ENCODE peak calls at places on chromosome 7, in seven cellular contexts. R is fibroblast of pulmonary artery; W is CD8-positive, alpha-beta T cell; Y is epithelial cell of esophagus; J is left ventricle myocardium inferior; B is astrocyte of the spinal cord; F is fibroblast of lung. X is an unnamed sample.

GRCh38 chr7:70271617-70272081 is 673.4 kb downstream of the AUTS2 start:
- DNase-seq in R (no peak), W (no peak), Y (no peak), J (no peak), B (no peak), F (peak; percentile 57), X (no peak)

GRCh38 chr7:44980393-44981034 is 1.7 kb upstream of the MYO1G start:
- DNase-seq in R (peak; percentile 50), W (no peak), Y (peak; percentile 60), J (no peak), B (peak; percentile 18), F (peak; percentile 81), X (peak; percentile 56)

GRCh38 chr7:63925626-63926460 is 72.8 kb upstream of the ZNF722 start:
- DNase-seq in R (peak; percentile 16), W (peak; percentile 88), Y (peak; percentile 79), J (peak; percentile 93), B (no peak), F (peak; percentile 2), X (peak; percentile 63)

GRCh38 chr7:101900103-101900502 is 82.7 kb downstream of the CUX1 start:
- DNase-seq in R (no peak), W (no peak), Y (peak; percentile 26), J (peak; percentile 72), B (no peak), F (no peak), X (no peak)

GRCh38 chr7:45021604-45022296 is 21.7 kb downstream of the CCM2 start:
- DNase-seq in R (peak; percentile 55), W (no peak), Y (peak; percentile 58), J (no peak), B (peak; percentile 14), F (peak; percentile 65), X (no peak)

GRCh38 chr7:46006723-46007122 is 85.7 kb upstream of the IGFBP3 start:
- DNase-seq in R (peak; percentile 11), W (no peak), Y (no peak), J (no peak), B (no peak), F (peak; percentile 11), X (no peak)

GRCh38 chr7:74453321-74454011 is at the start of gene GTF2IRD1:
- DNase-seq in R (peak; percentile 74), W (peak; percentile 19), Y (peak; percentile 77), J (peak; percentile 69), B (peak; percentile 72), F (peak; percentile 70), X (peak; percentile 23)

GRCh38 chr7:1503390-1503789 is 799 bp downstream of the INTS1 start:
- DNase-seq in R (no peak), W (no peak), Y (no peak), J (no peak), B (no peak), F (no peak), X (no peak)

GRCh38 chr7:136086712-136087111 is 109.6 kb upstream of the MTPN start:
- DNase-seq in R (peak; percentile 94), W (no peak), Y (peak; percentile 83), J (no peak), B (peak; percentile 93), F (peak; percentile 94), X (no peak)

GRCh38 chr7:11379641-11380040 is 406.0 kb downstream of the PHF14 start:
- DNase-seq in R (no peak), W (no peak), Y (no peak), J (no peak), B (no peak), F (no peak), X (no peak)

GRCh38 chr7:11374629-11375028 is 401.0 kb downstream of the PHF14 start:
- DNase-seq in R (no peak), W (no peak), Y (no peak), J (no peak), B (no peak), F (no peak), X (no peak)

GRCh38 chr7:11369696-11370095 is 396.0 kb downstream of the PHF14 start:
- DNase-seq in R (no peak), W (no peak), Y (no peak), J (no peak), B (no peak), F (no peak), X (no peak)

GRCh38 chr7:11376549-11376948 is 402.9 kb downstream of the PHF14 start:
- DNase-seq in R (no peak), W (no peak), Y (no peak), J (no peak), B (no peak), F (no peak), X (no peak)

DNA sequence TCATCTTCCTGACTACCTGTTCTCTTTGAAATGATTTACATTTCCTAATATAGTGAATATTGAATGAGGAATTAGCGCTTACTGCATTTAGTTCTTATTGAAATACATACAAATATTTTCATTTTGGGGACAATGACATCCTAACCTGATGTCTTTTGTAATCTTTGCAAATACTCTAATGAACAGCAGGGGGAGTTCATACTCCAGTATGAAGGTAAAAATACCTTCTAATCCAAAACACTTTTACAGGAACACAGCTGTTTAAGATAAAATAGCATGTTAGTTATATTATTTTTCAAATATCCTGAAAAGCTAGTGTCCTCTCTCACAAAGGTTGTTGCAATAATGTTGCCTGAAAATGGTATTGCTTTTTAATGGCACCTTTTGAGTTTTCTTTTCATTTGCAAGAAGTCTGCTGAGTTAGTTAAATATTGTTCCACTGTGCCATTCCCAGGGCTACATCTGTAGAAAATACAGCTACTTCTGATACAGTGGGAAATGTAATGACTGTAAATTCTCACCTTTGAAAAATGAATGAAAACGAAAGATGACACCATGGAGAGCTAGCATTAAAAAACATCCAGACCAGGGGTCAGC is 400.0 kb downstream of the PHF14 start:
- DNase-seq in R (peak; percentile 39), W (no peak), Y (peak; percentile 22), J (no peak), B (peak; percentile 28), F (peak; percentile 10), X (no peak)
- TF ChIP-seq CTCF in R (peak; percentile 65), W (no peak), Y (peak; percentile 50), J (peak; percentile 47), B (peak; percentile 62), F (no peak), X (no peak)

DNA sequence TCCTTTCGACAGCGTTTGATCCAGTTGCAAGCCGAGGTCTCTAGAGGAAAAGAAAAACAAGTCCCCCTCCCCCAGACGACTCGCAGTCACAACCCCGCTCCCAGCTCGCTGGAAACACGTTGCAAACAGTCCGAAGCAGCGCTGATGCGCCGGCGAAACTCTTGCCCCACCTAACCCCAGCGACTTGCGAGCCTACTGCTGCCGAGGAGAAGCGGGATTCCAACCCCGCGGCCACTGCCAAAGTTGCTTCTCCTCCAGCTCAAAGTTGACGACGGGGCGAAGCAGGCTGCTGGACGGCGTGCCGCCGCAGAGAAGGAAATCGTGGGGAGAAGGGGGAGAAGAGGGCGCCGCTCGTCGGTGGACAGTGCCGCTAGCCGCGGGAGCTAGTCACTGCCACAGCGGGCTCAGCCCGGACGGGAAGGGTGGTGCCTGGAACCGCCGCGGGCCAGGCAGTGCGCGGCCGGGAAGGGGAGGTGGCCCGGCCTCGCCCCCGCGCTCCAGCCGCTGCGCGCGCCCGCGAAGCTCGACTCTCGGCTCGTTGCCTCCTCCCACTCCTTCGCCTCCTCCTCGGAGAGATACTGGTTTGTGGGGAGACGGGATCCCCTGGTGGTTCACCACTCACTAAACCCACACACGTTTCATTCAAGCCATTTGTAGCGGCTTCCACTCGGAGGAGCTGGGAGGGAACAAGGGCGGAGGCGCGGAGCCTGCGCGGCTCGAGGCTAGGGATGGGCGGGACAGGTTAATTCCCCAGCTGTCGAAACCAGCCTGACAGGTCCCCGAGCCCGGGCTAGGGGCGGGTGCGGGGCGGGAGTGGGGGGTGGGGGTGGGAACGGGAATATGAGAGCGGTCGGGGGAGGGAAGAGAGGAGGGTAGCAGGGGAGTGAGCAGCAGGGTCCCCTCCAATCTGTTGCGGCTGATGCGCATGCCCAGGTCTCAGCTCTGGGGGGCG is at the start of gene GPR37:
- DNase-seq in R (peak; percentile 29), W (no peak), Y (peak; percentile 92), J (no peak), B (peak; percentile 74), F (peak; percentile 58), X (no peak)
- TF ChIP-seq CTCF in R (no peak), W (no peak), Y (peak; percentile 49), J (no peak), B (peak; percentile 25), F (peak; percentile 64), X (no peak)

DNA sequence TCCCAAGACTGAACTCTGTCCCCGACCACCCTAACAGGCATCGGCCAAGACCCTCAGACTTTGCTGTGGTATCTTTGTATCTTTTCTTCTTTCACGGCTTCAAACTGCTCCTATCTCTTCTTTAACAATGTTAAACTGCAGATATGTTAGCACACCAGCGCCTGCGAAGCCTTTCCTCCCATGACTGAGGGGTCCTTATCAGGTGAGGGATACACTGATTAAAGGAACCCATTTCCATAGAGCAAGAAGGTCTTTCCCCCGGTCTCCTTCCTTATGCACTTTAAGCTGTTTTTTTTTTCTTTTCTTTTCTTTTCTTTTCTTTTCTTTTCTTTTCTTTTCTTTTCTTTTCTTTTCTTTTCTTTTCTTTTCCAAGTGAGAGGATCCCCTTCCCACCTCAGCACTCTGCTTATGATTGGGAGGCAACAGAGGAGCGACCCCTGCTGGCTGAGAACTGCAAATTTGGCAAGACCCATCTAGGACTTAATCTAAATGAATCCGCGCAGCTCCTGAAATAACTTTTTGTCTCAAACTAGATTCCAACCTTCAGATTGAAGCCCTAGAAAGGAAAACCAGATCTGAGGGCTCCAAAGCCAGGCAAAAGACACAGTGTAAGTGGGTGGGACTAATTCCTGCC is 109.9 kb downstream of the ITGB8 start:
- DNase-seq in R (peak; percentile 72), W (no peak), Y (peak; percentile 60), J (no peak), B (peak; percentile 36), F (peak; percentile 20), X (no peak)
- TF ChIP-seq CTCF in R (peak; percentile 65), W (no peak), Y (peak; percentile 39), J (peak; percentile 46), B (peak; percentile 58), F (peak; percentile 44), X (no peak)

GRCh38 chr7:20159226-20159747 is 57.9 kb downstream of the MACC1 start:
- DNase-seq in R (no peak), W (no peak), Y (no peak), J (no peak), B (no peak), F (no peak), X (no peak)
- TF ChIP-seq CTCF in R (no peak), W (no peak), Y (no peak), J (no peak), B (no peak), F (no peak), X (no peak)

GRCh38 chr7:43583424-43584199 is 704 bp downstream of the STK17A start:
- DNase-seq in R (peak; percentile 49), W (peak; percentile 53), Y (peak; percentile 56), J (peak; percentile 82), B (peak; percentile 48), F (peak; percentile 61), X (peak; percentile 63)
- TF ChIP-seq CTCF in R (no peak), W (no peak), Y (peak; percentile 5), J (no peak), B (peak; percentile 16), F (no peak), X (no peak)